ENCODE peak calls at places on chromosomes 2 and 18, in six cellular contexts. One of them, this sample, is unnamed.

GRCh38 chr2:104788721-104789446 is 65.0 kb upstream of the POU3F3 start:
- DNase-seq in ovary: no peak
- DNase-seq in Calu3: no peak
- DNase-seq in breast epithelium: no peak
- DNase-seq in cardiac fibroblast: no peak
- DNase-seq in transverse colon: no peak
- DNase-seq in this sample: no peak

GRCh38 chr18:8969639-8970378 is 132.7 kb upstream of the NDUFV2 start:
- DNase-seq in ovary: no peak
- DNase-seq in Calu3: no peak
- DNase-seq in breast epithelium: no peak
- DNase-seq in cardiac fibroblast: peak; percentile 29
- DNase-seq in transverse colon: no peak
- DNase-seq in this sample: no peak

GRCh38 chr18:52869942-52870907 is 530.2 kb downstream of the DCC start:
- DNase-seq in ovary: no peak
- DNase-seq in Calu3: no peak
- DNase-seq in breast epithelium: no peak
- DNase-seq in cardiac fibroblast: no peak
- DNase-seq in transverse colon: no peak
- DNase-seq in this sample: no peak

GRCh38 chr2:17479875-17480274 is 38.4 kb downstream of the RAD51AP2 start:
- DNase-seq in ovary: no peak
- DNase-seq in Calu3: no peak
- DNase-seq in breast epithelium: no peak
- DNase-seq in cardiac fibroblast: peak; percentile 46
- DNase-seq in transverse colon: no peak
- DNase-seq in this sample: no peak

GRCh38 chr2:238294393-238295143 is 6.2 kb upstream of the PER2 start:
- DNase-seq in ovary: no peak
- DNase-seq in Calu3: no peak
- DNase-seq in breast epithelium: no peak
- DNase-seq in cardiac fibroblast: no peak
- DNase-seq in transverse colon: peak; percentile 73
- DNase-seq in this sample: no peak

GRCh38 chr18:13910986-13911385 is 4.3 kb downstream of the MC2R start:
- DNase-seq in ovary: no peak
- DNase-seq in Calu3: no peak
- DNase-seq in breast epithelium: no peak
- DNase-seq in cardiac fibroblast: no peak
- DNase-seq in transverse colon: no peak
- DNase-seq in this sample: no peak

GRCh38 chr2:158890296-158890905 is 78.0 kb upstream of the TANC1 start:
- DNase-seq in ovary: no peak
- DNase-seq in Calu3: no peak
- DNase-seq in breast epithelium: no peak
- DNase-seq in cardiac fibroblast: no peak
- DNase-seq in transverse colon: no peak
- DNase-seq in this sample: no peak

GRCh38 chr2:120907822-120908221 is 172.2 kb downstream of the GLI2 start:
- DNase-seq in ovary: no peak
- DNase-seq in Calu3: no peak
- DNase-seq in breast epithelium: no peak
- DNase-seq in cardiac fibroblast: no peak
- DNase-seq in transverse colon: no peak
- DNase-seq in this sample: no peak

GRCh38 chr2:38601463-38602135 is 1.1 kb downstream of the HNRNPLL start:
- DNase-seq in ovary: no peak
- DNase-seq in Calu3: no peak
- DNase-seq in breast epithelium: no peak
- DNase-seq in cardiac fibroblast: peak; percentile 58
- DNase-seq in transverse colon: no peak
- DNase-seq in this sample: no peak

GRCh38 chr2:183059561-183059960 is 19.0 kb upstream of the DUSP19 start:
- DNase-seq in ovary: no peak
- DNase-seq in Calu3: no peak
- DNase-seq in breast epithelium: no peak
- DNase-seq in cardiac fibroblast: peak; percentile 93
- DNase-seq in transverse colon: no peak
- DNase-seq in this sample: no peak

GRCh38 chr2:98269274-98269673 is 77.0 kb upstream of the CNGA3 start:
- DNase-seq in ovary: no peak
- DNase-seq in Calu3: peak; percentile 60
- DNase-seq in breast epithelium: no peak
- DNase-seq in cardiac fibroblast: peak; percentile 76
- DNase-seq in transverse colon: no peak
- DNase-seq in this sample: no peak

GRCh38 chr2:113166187-113166645 is 7.6 kb upstream of the PSD4 start:
- DNase-seq in ovary: no peak
- DNase-seq in Calu3: no peak
- DNase-seq in breast epithelium: no peak
- DNase-seq in cardiac fibroblast: no peak
- DNase-seq in transverse colon: no peak
- DNase-seq in this sample: no peak

GRCh38 chr2:216094701-216095100 is 13.0 kb downstream of the TMEM169 start:
- DNase-seq in ovary: no peak
- DNase-seq in Calu3: no peak
- DNase-seq in breast epithelium: no peak
- DNase-seq in cardiac fibroblast: no peak
- DNase-seq in transverse colon: no peak
- DNase-seq in this sample: no peak

GRCh38 chr2:85748039-85748438 is 5.8 kb upstream of the ATOH8 start:
- DNase-seq in ovary: no peak
- DNase-seq in Calu3: no peak
- DNase-seq in breast epithelium: no peak
- DNase-seq in cardiac fibroblast: no peak
- DNase-seq in transverse colon: no peak
- DNase-seq in this sample: no peak

GRCh38 chr2:20642026-20642971 is 8.6 kb downstream of the HS1BP3 start:
- DNase-seq in ovary: peak; percentile 85
- DNase-seq in Calu3: peak; percentile 89
- DNase-seq in breast epithelium: peak; percentile 79
- DNase-seq in cardiac fibroblast: peak; percentile 78
- DNase-seq in transverse colon: peak; percentile 82
- DNase-seq in this sample: peak; percentile 73

GRCh38 chr2:169528271-169528701 is 18.8 kb downstream of the KLHL41 start:
- DNase-seq in ovary: peak; percentile 59
- DNase-seq in Calu3: peak; percentile 80
- DNase-seq in breast epithelium: peak; percentile 71
- DNase-seq in cardiac fibroblast: peak; percentile 71
- DNase-seq in transverse colon: peak; percentile 73
- DNase-seq in this sample: peak; percentile 45

GRCh38 chr18:8435376-8435775 is 173.9 kb upstream of the RAB12 start:
- DNase-seq in ovary: no peak
- DNase-seq in Calu3: no peak
- DNase-seq in breast epithelium: no peak
- DNase-seq in cardiac fibroblast: no peak
- DNase-seq in transverse colon: no peak
- DNase-seq in this sample: no peak

GRCh38 chr2:68448671-68449394 is 18.3 kb downstream of the FBXO48 start:
- DNase-seq in ovary: no peak
- DNase-seq in Calu3: no peak
- DNase-seq in breast epithelium: no peak
- DNase-seq in cardiac fibroblast: no peak
- DNase-seq in transverse colon: no peak
- DNase-seq in this sample: no peak

GRCh38 chr2:226800941-226801784 is 1.5 kb upstream of the IRS1 start:
- DNase-seq in ovary: peak; percentile 95
- DNase-seq in Calu3: peak; percentile 94
- DNase-seq in breast epithelium: peak; percentile 77
- DNase-seq in cardiac fibroblast: peak; percentile 76
- DNase-seq in transverse colon: peak; percentile 91
- DNase-seq in this sample: peak; percentile 84

GRCh38 chr2:226798422-226799210 is 1.0 kb downstream of the IRS1 start:
- DNase-seq in ovary: peak; percentile 70
- DNase-seq in Calu3: peak; percentile 58
- DNase-seq in breast epithelium: peak; percentile 59
- DNase-seq in cardiac fibroblast: peak; percentile 62
- DNase-seq in transverse colon: peak; percentile 67
- DNase-seq in this sample: peak; percentile 56

GRCh38 chr2:226797989-226798421 is 1.6 kb downstream of the IRS1 start:
- DNase-seq in ovary: peak; percentile 52
- DNase-seq in Calu3: no peak
- DNase-seq in breast epithelium: no peak
- DNase-seq in cardiac fibroblast: no peak
- DNase-seq in transverse colon: no peak
- DNase-seq in this sample: no peak

GRCh38 chr2:226799976-226800940 is 638 bp upstream of the IRS1 start:
- DNase-seq in ovary: peak; percentile 86
- DNase-seq in Calu3: no peak
- DNase-seq in breast epithelium: no peak
- DNase-seq in cardiac fibroblast: peak; percentile 49
- DNase-seq in transverse colon: peak; percentile 33
- DNase-seq in this sample: peak; percentile 20

GRCh38 chr2:226799211-226799975 is at the start of gene IRS1:
- DNase-seq in ovary: peak; percentile 87
- DNase-seq in Calu3: peak; percentile 69
- DNase-seq in breast epithelium: peak; percentile 66
- DNase-seq in cardiac fibroblast: peak; percentile 81
- DNase-seq in transverse colon: peak; percentile 73
- DNase-seq in this sample: peak; percentile 59
- TF ChIP-seq CTCF in ovary: peak; percentile 74
- TF ChIP-seq CTCF in Calu3: peak; percentile 49
- TF ChIP-seq CTCF in breast epithelium: no peak
- TF ChIP-seq CTCF in cardiac fibroblast: no peak
- TF ChIP-seq CTCF in transverse colon: peak; percentile 38
- TF ChIP-seq CTCF in this sample: no peak

GRCh38 chr2:219252570-219252899 is 508 bp upstream of the TUBA4B start:
- DNase-seq in ovary: no peak
- DNase-seq in Calu3: no peak
- DNase-seq in breast epithelium: no peak
- DNase-seq in cardiac fibroblast: no peak
- DNase-seq in transverse colon: no peak
- DNase-seq in this sample: no peak

GRCh38 chr2:219254590-219255219 is 987 bp upstream of the TUBA4A start:
- DNase-seq in ovary: no peak
- DNase-seq in Calu3: no peak
- DNase-seq in breast epithelium: no peak
- DNase-seq in cardiac fibroblast: peak; percentile 58
- DNase-seq in transverse colon: no peak
- DNase-seq in this sample: peak; percentile 24

GRCh38 chr2:219252084-219252483 is 959 bp upstream of the TUBA4B start:
- DNase-seq in ovary: no peak
- DNase-seq in Calu3: no peak
- DNase-seq in breast epithelium: no peak
- DNase-seq in cardiac fibroblast: no peak
- DNase-seq in transverse colon: peak; percentile 31
- DNase-seq in this sample: no peak

GRCh38 chr2:219252900-219253752 is at the start of gene TUBA4B:
- DNase-seq in ovary: peak; percentile 56
- DNase-seq in Calu3: peak; percentile 36
- DNase-seq in breast epithelium: no peak
- DNase-seq in cardiac fibroblast: peak; percentile 26
- DNase-seq in transverse colon: peak; percentile 65
- DNase-seq in this sample: peak; percentile 42

GRCh38 chr2:219253753-219254589 is at the start of gene TUBA4A:
- DNase-seq in ovary: peak; percentile 79
- DNase-seq in Calu3: peak; percentile 87
- DNase-seq in breast epithelium: peak; percentile 85
- DNase-seq in cardiac fibroblast: peak; percentile 46
- DNase-seq in transverse colon: peak; percentile 95
- DNase-seq in this sample: peak; percentile 90
- TF ChIP-seq CTCF in ovary: peak; percentile 31
- TF ChIP-seq CTCF in Calu3: no peak
- TF ChIP-seq CTCF in breast epithelium: peak; percentile 25
- TF ChIP-seq CTCF in cardiac fibroblast: no peak
- TF ChIP-seq CTCF in transverse colon: peak; percentile 23
- TF ChIP-seq CTCF in this sample: no peak

DNA sequence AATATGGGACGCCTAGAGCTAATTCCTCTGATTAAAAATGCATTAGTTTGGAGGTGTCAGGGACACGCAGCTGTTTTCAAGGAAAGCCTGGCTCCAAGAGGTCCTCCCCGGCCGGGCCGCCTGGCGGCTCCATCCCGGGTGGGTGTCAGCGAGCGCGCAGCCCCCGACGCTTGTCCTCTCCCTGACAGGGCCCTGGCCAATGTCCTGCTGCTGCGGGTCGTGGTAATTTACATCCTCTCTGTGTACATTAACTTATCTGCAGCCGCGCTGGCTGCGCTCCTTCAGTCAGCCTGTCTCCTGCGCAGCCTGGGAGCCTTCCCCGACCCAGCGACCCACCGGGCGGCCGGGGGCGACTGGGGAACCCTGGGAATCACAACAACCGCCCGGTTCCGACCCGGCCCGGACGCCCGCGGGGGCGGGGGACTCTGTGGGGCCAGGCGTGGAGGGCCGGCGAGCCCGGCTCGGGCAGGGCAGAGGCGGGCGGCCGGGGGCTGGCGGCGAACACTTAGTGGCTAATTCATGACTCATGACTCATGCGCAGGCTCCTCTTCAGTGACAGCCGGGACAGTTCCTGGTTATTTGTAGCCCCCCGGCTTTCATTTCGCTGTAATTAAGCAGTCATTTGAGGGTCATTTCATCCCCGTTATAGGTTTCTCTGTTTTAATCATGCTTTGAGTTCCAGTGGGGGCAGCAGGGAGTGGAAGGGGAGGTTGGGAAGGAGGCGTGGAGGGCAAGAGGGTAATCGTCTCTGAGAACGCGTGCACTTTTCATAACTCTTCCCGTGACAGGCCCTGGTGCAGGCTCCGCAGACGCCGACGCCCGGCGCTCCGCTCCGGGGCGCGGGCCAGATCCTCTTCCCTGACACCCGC is 141.9 kb upstream of the CTAGE1 start:
- DNase-seq in ovary: peak; percentile 79
- DNase-seq in Calu3: peak; percentile 65
- DNase-seq in breast epithelium: peak; percentile 55
- DNase-seq in cardiac fibroblast: peak; percentile 62
- DNase-seq in transverse colon: peak; percentile 52
- DNase-seq in this sample: no peak
- TF ChIP-seq CTCF in ovary: peak; percentile 43
- TF ChIP-seq CTCF in Calu3: no peak
- TF ChIP-seq CTCF in breast epithelium: peak; percentile 38
- TF ChIP-seq CTCF in cardiac fibroblast: peak; percentile 51
- TF ChIP-seq CTCF in transverse colon: peak; percentile 24
- TF ChIP-seq CTCF in this sample: no peak

DNA sequence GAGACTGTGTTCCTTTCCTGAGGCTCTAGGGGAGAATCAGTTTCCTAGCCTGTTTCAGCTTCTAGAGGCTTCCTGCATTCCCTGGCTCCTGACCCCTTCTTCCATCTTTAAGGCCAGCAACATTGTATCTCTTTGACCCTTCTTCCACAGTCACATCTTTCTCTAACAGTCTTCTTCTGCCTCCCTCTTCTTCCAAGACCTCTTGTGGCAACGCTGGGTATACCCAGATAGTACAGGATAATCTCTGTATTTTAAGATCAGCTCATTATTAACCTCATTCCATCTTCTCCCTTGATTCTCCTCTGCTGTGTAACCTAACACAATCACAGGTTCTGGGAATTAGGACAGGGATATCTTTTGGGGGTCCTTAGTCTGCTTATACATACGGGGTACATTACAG is 8.9 kb upstream of the MYL12A start:
- DNase-seq in ovary: no peak
- DNase-seq in Calu3: no peak
- DNase-seq in breast epithelium: no peak
- DNase-seq in cardiac fibroblast: no peak
- DNase-seq in transverse colon: no peak
- DNase-seq in this sample: no peak
- TF ChIP-seq CTCF in ovary: no peak
- TF ChIP-seq CTCF in Calu3: no peak
- TF ChIP-seq CTCF in breast epithelium: no peak
- TF ChIP-seq CTCF in cardiac fibroblast: peak; percentile 20
- TF ChIP-seq CTCF in transverse colon: no peak
- TF ChIP-seq CTCF in this sample: no peak

GRCh38 chr2:207692206-207693065 is 19.0 kb upstream of the CCNYL1 start:
- DNase-seq in ovary: no peak
- DNase-seq in Calu3: peak; percentile 44
- DNase-seq in breast epithelium: no peak
- DNase-seq in cardiac fibroblast: peak; percentile 35
- DNase-seq in transverse colon: peak; percentile 58
- DNase-seq in this sample: no peak
- TF ChIP-seq CTCF in ovary: no peak
- TF ChIP-seq CTCF in Calu3: peak; percentile 53
- TF ChIP-seq CTCF in breast epithelium: no peak
- TF ChIP-seq CTCF in cardiac fibroblast: peak; percentile 37
- TF ChIP-seq CTCF in transverse colon: peak; percentile 39
- TF ChIP-seq CTCF in this sample: no peak